ENCODE peak calls at places on chromosomes 2 and 18, in ten cellular contexts. One of them, this sample, is unnamed. For H3K4me1, the result is how much of the 10 kb centered on the place peaks cover.

GRCh38 chr2:207849443-207849842 is 79.7 kb upstream of the FZD5 start:
- DNase-seq in H9: no peak
- DNase-seq in aorta: no peak
- DNase-seq in kidney: no peak
- DNase-seq in small intestine: no peak
- DNase-seq in HCT116: no peak
- DNase-seq in neural progenitor cell: no peak
- DNase-seq in fibroblast of lung: peak
- DNase-seq in astrocyte: no peak
- DNase-seq in tibial artery: no peak
- DNase-seq in this sample: no peak

GRCh38 chr2:66017763-66018162 is 417.2 kb upstream of the MEIS1 start:
- DNase-seq in H9: no peak
- DNase-seq in aorta: no peak
- DNase-seq in kidney: no peak
- DNase-seq in small intestine: no peak
- DNase-seq in HCT116: no peak
- DNase-seq in neural progenitor cell: no peak
- DNase-seq in fibroblast of lung: no peak
- DNase-seq in astrocyte: no peak
- DNase-seq in tibial artery: no peak
- DNase-seq in this sample: no peak

GRCh38 chr2:72993585-72994280 is 76.4 kb downstream of the EMX1 start:
- DNase-seq in H9: peak
- DNase-seq in aorta: no peak
- DNase-seq in kidney: peak
- DNase-seq in small intestine: no peak
- DNase-seq in HCT116: no peak
- DNase-seq in neural progenitor cell: no peak
- DNase-seq in fibroblast of lung: no peak
- DNase-seq in astrocyte: no peak
- DNase-seq in tibial artery: peak
- DNase-seq in this sample: no peak

GRCh38 chr2:30233142-30233961 is 2.0 kb downstream of the LBH start:
- DNase-seq in H9: no peak
- DNase-seq in aorta: no peak
- DNase-seq in kidney: no peak
- DNase-seq in small intestine: no peak
- DNase-seq in HCT116: no peak
- DNase-seq in neural progenitor cell: peak
- DNase-seq in fibroblast of lung: no peak
- DNase-seq in astrocyte: no peak
- DNase-seq in tibial artery: no peak
- DNase-seq in this sample: no peak

GRCh38 chr2:27720004-27720551 is 51.4 kb upstream of the MRPL33 start:
- DNase-seq in H9: no peak
- DNase-seq in aorta: peak
- DNase-seq in kidney: no peak
- DNase-seq in small intestine: no peak
- DNase-seq in HCT116: peak
- DNase-seq in neural progenitor cell: no peak
- DNase-seq in fibroblast of lung: peak
- DNase-seq in astrocyte: peak
- DNase-seq in tibial artery: peak
- DNase-seq in this sample: no peak

GRCh38 chr18:48540329-48541025 is 1.6 kb downstream of the CTIF start:
- DNase-seq in H9: peak
- DNase-seq in aorta: peak
- DNase-seq in kidney: peak
- DNase-seq in small intestine: peak
- DNase-seq in HCT116: no peak
- DNase-seq in neural progenitor cell: peak
- DNase-seq in fibroblast of lung: peak
- DNase-seq in astrocyte: peak
- DNase-seq in tibial artery: peak
- DNase-seq in this sample: peak

GRCh38 chr2:232941400-232941799 is 71.3 kb downstream of the SNORC start:
- DNase-seq in H9: no peak
- DNase-seq in aorta: no peak
- DNase-seq in kidney: no peak
- DNase-seq in small intestine: no peak
- DNase-seq in HCT116: no peak
- DNase-seq in neural progenitor cell: no peak
- DNase-seq in fibroblast of lung: no peak
- DNase-seq in astrocyte: no peak
- DNase-seq in tibial artery: no peak
- DNase-seq in this sample: no peak

GRCh38 chr2:165675551-165675968 is 118.5 kb downstream of the GALNT3 start:
- DNase-seq in H9: no peak
- DNase-seq in aorta: no peak
- DNase-seq in kidney: no peak
- DNase-seq in small intestine: peak
- DNase-seq in HCT116: no peak
- DNase-seq in neural progenitor cell: no peak
- DNase-seq in fibroblast of lung: peak
- DNase-seq in astrocyte: peak
- DNase-seq in tibial artery: no peak
- DNase-seq in this sample: no peak

GRCh38 chr2:74206180-74206688 is 7.8 kb downstream of the MTHFD2 start:
- DNase-seq in H9: no peak
- DNase-seq in aorta: no peak
- DNase-seq in kidney: no peak
- DNase-seq in small intestine: peak
- DNase-seq in HCT116: no peak
- DNase-seq in neural progenitor cell: no peak
- DNase-seq in fibroblast of lung: peak
- DNase-seq in astrocyte: peak
- DNase-seq in tibial artery: no peak
- DNase-seq in this sample: no peak

GRCh38 chr2:26001743-26002341 is 19.5 kb upstream of the KIF3C start:
- DNase-seq in H9: no peak
- DNase-seq in aorta: peak
- DNase-seq in kidney: no peak
- DNase-seq in small intestine: no peak
- DNase-seq in HCT116: no peak
- DNase-seq in neural progenitor cell: no peak
- DNase-seq in fibroblast of lung: peak
- DNase-seq in astrocyte: no peak
- DNase-seq in tibial artery: peak
- DNase-seq in this sample: no peak

GRCh38 chr2:8582191-8582849 is 99.5 kb upstream of the ID2 start:
- DNase-seq in H9: no peak
- DNase-seq in aorta: no peak
- DNase-seq in kidney: no peak
- DNase-seq in small intestine: no peak
- DNase-seq in HCT116: no peak
- DNase-seq in neural progenitor cell: no peak
- DNase-seq in fibroblast of lung: no peak
- DNase-seq in astrocyte: no peak
- DNase-seq in tibial artery: no peak
- DNase-seq in this sample: no peak

GRCh38 chr2:8582850-8583399 is 98.9 kb upstream of the ID2 start:
- DNase-seq in H9: peak
- DNase-seq in aorta: no peak
- DNase-seq in kidney: peak
- DNase-seq in small intestine: no peak
- DNase-seq in HCT116: no peak
- DNase-seq in neural progenitor cell: no peak
- DNase-seq in fibroblast of lung: no peak
- DNase-seq in astrocyte: no peak
- DNase-seq in tibial artery: no peak
- DNase-seq in this sample: no peak

GRCh38 chr2:8581048-8581561 is 100.8 kb upstream of the ID2 start:
- DNase-seq in H9: peak
- DNase-seq in aorta: no peak
- DNase-seq in kidney: peak
- DNase-seq in small intestine: no peak
- DNase-seq in HCT116: no peak
- DNase-seq in neural progenitor cell: no peak
- DNase-seq in fibroblast of lung: no peak
- DNase-seq in astrocyte: no peak
- DNase-seq in tibial artery: no peak
- DNase-seq in this sample: no peak

GRCh38 chr2:8580316-8581047 is 101.4 kb upstream of the ID2 start:
- DNase-seq in H9: peak
- DNase-seq in aorta: no peak
- DNase-seq in kidney: no peak
- DNase-seq in small intestine: no peak
- DNase-seq in HCT116: no peak
- DNase-seq in neural progenitor cell: no peak
- DNase-seq in fibroblast of lung: no peak
- DNase-seq in astrocyte: no peak
- DNase-seq in tibial artery: no peak
- DNase-seq in this sample: no peak

GRCh38 chr2:8581601-8582041 is 100.2 kb upstream of the ID2 start:
- DNase-seq in H9: no peak
- DNase-seq in aorta: no peak
- DNase-seq in kidney: no peak
- DNase-seq in small intestine: no peak
- DNase-seq in HCT116: no peak
- DNase-seq in neural progenitor cell: no peak
- DNase-seq in fibroblast of lung: no peak
- DNase-seq in astrocyte: no peak
- DNase-seq in tibial artery: no peak
- DNase-seq in this sample: no peak
- H3K4me1 ChIP-seq in H9: under half
- H3K4me1 ChIP-seq in aorta: under half
- H3K4me1 ChIP-seq in kidney: under half
- H3K4me1 ChIP-seq in small intestine: under half
- H3K4me1 ChIP-seq in HCT116: under half
- H3K4me1 ChIP-seq in neural progenitor cell: under half
- H3K4me1 ChIP-seq in fibroblast of lung: under half
- H3K4me1 ChIP-seq in astrocyte: under half
- H3K4me1 ChIP-seq in tibial artery: under half
- H3K4me1 ChIP-seq in this sample: under half

GRCh38 chr18:3599861-3600260 is 149.9 kb downstream of the TGIF1 start:
- DNase-seq in H9: no peak
- DNase-seq in aorta: no peak
- DNase-seq in kidney: no peak
- DNase-seq in small intestine: no peak
- DNase-seq in HCT116: no peak
- DNase-seq in neural progenitor cell: no peak
- DNase-seq in fibroblast of lung: no peak
- DNase-seq in astrocyte: no peak
- DNase-seq in tibial artery: no peak
- DNase-seq in this sample: no peak
- H3K4me1 ChIP-seq in H9: under half
- H3K4me1 ChIP-seq in aorta: under half
- H3K4me1 ChIP-seq in kidney: under half
- H3K4me1 ChIP-seq in small intestine: under half
- H3K4me1 ChIP-seq in HCT116: half or more
- H3K4me1 ChIP-seq in neural progenitor cell: under half
- H3K4me1 ChIP-seq in fibroblast of lung: under half
- H3K4me1 ChIP-seq in astrocyte: half or more
- H3K4me1 ChIP-seq in tibial artery: under half
- H3K4me1 ChIP-seq in this sample: under half

DNA sequence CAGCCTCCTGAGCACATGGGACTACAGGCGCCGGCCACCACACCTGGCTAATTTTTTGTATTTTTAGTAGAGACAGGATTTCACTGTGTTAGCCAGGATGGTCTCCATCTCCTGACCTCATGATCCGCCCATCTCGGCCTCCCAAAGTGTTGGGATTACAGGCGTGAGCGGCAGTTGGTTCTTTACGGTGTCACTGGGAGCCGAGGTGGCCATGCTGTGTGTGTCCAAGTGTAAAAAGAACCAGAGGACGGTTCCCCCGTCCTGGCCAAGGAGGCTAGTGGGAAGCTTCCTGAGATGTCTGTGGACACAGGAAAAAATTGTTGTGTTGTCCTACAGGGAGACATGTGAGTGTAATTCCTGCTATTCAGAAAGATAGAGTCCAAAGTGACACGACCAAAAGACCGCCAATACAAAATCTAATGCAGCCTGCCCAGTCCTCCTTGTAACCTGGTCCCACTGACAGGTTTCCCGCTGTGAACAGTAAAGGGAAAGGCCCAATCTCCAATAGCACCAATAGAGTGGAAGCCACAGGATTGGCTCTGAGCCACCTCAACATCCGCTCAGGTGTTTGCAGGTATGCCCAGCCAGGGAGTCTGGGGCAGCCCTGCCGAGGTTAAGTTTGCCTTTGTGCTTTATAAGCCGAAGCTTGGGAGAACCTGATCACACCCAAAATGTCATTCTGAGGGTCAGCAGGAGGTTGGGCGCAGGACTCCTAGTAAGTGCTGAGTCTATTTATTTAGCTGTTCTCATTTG is 40.6 kb downstream of the NCK2 start:
- DNase-seq in H9: no peak
- DNase-seq in aorta: no peak
- DNase-seq in kidney: no peak
- DNase-seq in small intestine: no peak
- DNase-seq in HCT116: no peak
- DNase-seq in neural progenitor cell: no peak
- DNase-seq in fibroblast of lung: no peak
- DNase-seq in astrocyte: no peak
- DNase-seq in tibial artery: no peak
- DNase-seq in this sample: no peak
- H3K4me1 ChIP-seq in H9: under half
- H3K4me1 ChIP-seq in aorta: under half
- H3K4me1 ChIP-seq in kidney: under half
- H3K4me1 ChIP-seq in small intestine: under half
- H3K4me1 ChIP-seq in HCT116: under half
- H3K4me1 ChIP-seq in neural progenitor cell: under half
- H3K4me1 ChIP-seq in fibroblast of lung: under half
- H3K4me1 ChIP-seq in astrocyte: under half
- H3K4me1 ChIP-seq in tibial artery: under half
- H3K4me1 ChIP-seq in this sample: half or more

GRCh38 chr2:85997016-85997970 is 108.4 kb downstream of the POLR1A start:
- DNase-seq in H9: peak
- DNase-seq in aorta: peak
- DNase-seq in kidney: no peak
- DNase-seq in small intestine: no peak
- DNase-seq in HCT116: no peak
- DNase-seq in neural progenitor cell: no peak
- DNase-seq in fibroblast of lung: peak
- DNase-seq in astrocyte: peak
- DNase-seq in tibial artery: peak
- DNase-seq in this sample: no peak

GRCh38 chr2:86000131-86000937 is 105.4 kb downstream of the POLR1A start:
- DNase-seq in H9: peak
- DNase-seq in aorta: peak
- DNase-seq in kidney: no peak
- DNase-seq in small intestine: no peak
- DNase-seq in HCT116: no peak
- DNase-seq in neural progenitor cell: no peak
- DNase-seq in fibroblast of lung: peak
- DNase-seq in astrocyte: peak
- DNase-seq in tibial artery: peak
- DNase-seq in this sample: no peak

GRCh38 chr2:85998071-85998991 is 107.4 kb downstream of the POLR1A start:
- DNase-seq in H9: peak
- DNase-seq in aorta: peak
- DNase-seq in kidney: peak
- DNase-seq in small intestine: no peak
- DNase-seq in HCT116: no peak
- DNase-seq in neural progenitor cell: peak
- DNase-seq in fibroblast of lung: peak
- DNase-seq in astrocyte: peak
- DNase-seq in tibial artery: peak
- DNase-seq in this sample: no peak

GRCh38 chr2:86000938-86001312 is 104.8 kb downstream of the POLR1A start:
- DNase-seq in H9: peak
- DNase-seq in aorta: peak
- DNase-seq in kidney: no peak
- DNase-seq in small intestine: no peak
- DNase-seq in HCT116: no peak
- DNase-seq in neural progenitor cell: no peak
- DNase-seq in fibroblast of lung: no peak
- DNase-seq in astrocyte: no peak
- DNase-seq in tibial artery: peak
- DNase-seq in this sample: no peak

GRCh38 chr2:85999131-85999831 is 106.4 kb downstream of the POLR1A start:
- DNase-seq in H9: peak
- DNase-seq in aorta: peak
- DNase-seq in kidney: no peak
- DNase-seq in small intestine: peak
- DNase-seq in HCT116: no peak
- DNase-seq in neural progenitor cell: no peak
- DNase-seq in fibroblast of lung: no peak
- DNase-seq in astrocyte: no peak
- DNase-seq in tibial artery: peak
- DNase-seq in this sample: no peak
- H3K4me1 ChIP-seq in H9: under half
- H3K4me1 ChIP-seq in aorta: under half
- H3K4me1 ChIP-seq in kidney: under half
- H3K4me1 ChIP-seq in small intestine: under half
- H3K4me1 ChIP-seq in HCT116: under half
- H3K4me1 ChIP-seq in neural progenitor cell: under half
- H3K4me1 ChIP-seq in fibroblast of lung: under half
- H3K4me1 ChIP-seq in astrocyte: under half
- H3K4me1 ChIP-seq in tibial artery: under half
- H3K4me1 ChIP-seq in this sample: under half

This sample was measured in esophagus squamous epithelium.